ENCODE peak calls at places on chromosome 19, in five cellular contexts. One of them, this sample, is unnamed.
A peak's percentile ranks its signal among the peaks of the same experiment; 100 is the strongest.

GRCh38 chr19:47650695-47651094 is 41.8 kb downstream of the BICRA start:
- DNase-seq in cardiac fibroblast: no peak
- DNase-seq in lung: no peak
- DNase-seq in MM.1S: no peak
- DNase-seq in mammary epithelial cell: no peak
- DNase-seq in this sample: no peak

GRCh38 chr19:40365613-40366401 is 17.3 kb downstream of the PLD3 start:
- DNase-seq in MM.1S: peak; percentile 66
- DNase-seq in mammary epithelial cell: no peak
- DNase-seq in cardiac fibroblast: peak; percentile 84
- DNase-seq in lung: peak; percentile 78
- DNase-seq in this sample: peak; percentile 93

GRCh38 chr19:48533770-48534169 is 18.2 kb upstream of the SULT2B1 start:
- DNase-seq in MM.1S: no peak
- DNase-seq in lung: no peak
- DNase-seq in cardiac fibroblast: no peak
- DNase-seq in mammary epithelial cell: no peak
- DNase-seq in this sample: no peak

GRCh38 chr19:402786-403185 is 6.2 kb downstream of the C2CD4C start:
- DNase-seq in MM.1S: no peak
- DNase-seq in cardiac fibroblast: no peak
- DNase-seq in mammary epithelial cell: no peak
- DNase-seq in lung: no peak
- DNase-seq in this sample: no peak

GRCh38 chr19:45591004-45591637 is 6.5 kb upstream of the OPA3 start:
- DNase-seq in lung: peak; percentile 50
- DNase-seq in mammary epithelial cell: peak; percentile 34
- DNase-seq in cardiac fibroblast: no peak
- DNase-seq in MM.1S: peak; percentile 61
- DNase-seq in this sample: no peak

GRCh38 chr19:52494518-52494917 is 33.0 kb upstream of the ZNF808 start:
- DNase-seq in mammary epithelial cell: no peak
- DNase-seq in cardiac fibroblast: no peak
- DNase-seq in lung: no peak
- DNase-seq in MM.1S: no peak
- DNase-seq in this sample: no peak

GRCh38 chr19:39355253-39355652 is 13.0 kb downstream of the SAMD4B start:
- DNase-seq in MM.1S: no peak
- DNase-seq in mammary epithelial cell: no peak
- DNase-seq in lung: no peak
- DNase-seq in cardiac fibroblast: no peak
- DNase-seq in this sample: no peak

GRCh38 chr19:597406-598315 is 8.0 kb downstream of the HCN2 start:
- DNase-seq in MM.1S: no peak
- DNase-seq in mammary epithelial cell: no peak
- DNase-seq in lung: no peak
- DNase-seq in cardiac fibroblast: no peak
- DNase-seq in this sample: no peak

GRCh38 chr19:12665646-12666304 is 767 bp downstream of the MAN2B1 start:
- DNase-seq in lung: no peak
- DNase-seq in MM.1S: no peak
- DNase-seq in cardiac fibroblast: no peak
- DNase-seq in mammary epithelial cell: no peak
- DNase-seq in this sample: peak; percentile 31

GRCh38 chr19:49672131-49672919 is 4.7 kb upstream of the PRMT1 start:
- DNase-seq in lung: peak; percentile 81
- DNase-seq in cardiac fibroblast: peak; percentile 77
- DNase-seq in MM.1S: peak; percentile 80
- DNase-seq in mammary epithelial cell: peak; percentile 46
- DNase-seq in this sample: peak; percentile 91

GRCh38 chr19:49214701-49215100 is 57.1 kb downstream of the TRPM4 start:
- DNase-seq in cardiac fibroblast: no peak
- DNase-seq in mammary epithelial cell: no peak
- DNase-seq in lung: no peak
- DNase-seq in MM.1S: peak; percentile 92
- DNase-seq in this sample: no peak

GRCh38 chr19:12090807-12091206 is 26.3 kb downstream of the ZNF844 start:
- DNase-seq in mammary epithelial cell: peak; percentile 10
- DNase-seq in MM.1S: peak; percentile 14
- DNase-seq in cardiac fibroblast: peak; percentile 73
- DNase-seq in lung: peak; percentile 72
- DNase-seq in this sample: peak; percentile 81

GRCh38 chr19:44576843-44577565 is 36.4 kb upstream of the IGSF23 start:
- DNase-seq in lung: peak; percentile 45
- DNase-seq in mammary epithelial cell: peak; percentile 56
- DNase-seq in cardiac fibroblast: peak; percentile 37
- DNase-seq in MM.1S: peak; percentile 70
- DNase-seq in this sample: no peak

GRCh38 chr19:30363073-30363472 is 9.1 kb upstream of the ZNF536 start:
- DNase-seq in lung: no peak
- DNase-seq in mammary epithelial cell: no peak
- DNase-seq in MM.1S: no peak
- DNase-seq in cardiac fibroblast: no peak
- DNase-seq in this sample: no peak

GRCh38 chr19:18091217-18091608 is 4.5 kb upstream of the IL12RB1 start:
- DNase-seq in lung: peak; percentile 57
- DNase-seq in MM.1S: no peak
- DNase-seq in cardiac fibroblast: no peak
- DNase-seq in mammary epithelial cell: no peak
- DNase-seq in this sample: no peak

GRCh38 chr19:46288896-46289588 is 7.8 kb upstream of the HIF3A start:
- DNase-seq in MM.1S: no peak
- DNase-seq in cardiac fibroblast: peak; percentile 93
- DNase-seq in lung: peak; percentile 32
- DNase-seq in mammary epithelial cell: peak; percentile 94
- DNase-seq in this sample: peak; percentile 62

GRCh38 chr19:54517483-54517882 is 14.9 kb downstream of the LAIR2 start:
- DNase-seq in MM.1S: peak; percentile 68
- DNase-seq in cardiac fibroblast: peak; percentile 33
- DNase-seq in lung: peak; percentile 33
- DNase-seq in mammary epithelial cell: peak; percentile 27
- DNase-seq in this sample: peak; percentile 52

DNA sequence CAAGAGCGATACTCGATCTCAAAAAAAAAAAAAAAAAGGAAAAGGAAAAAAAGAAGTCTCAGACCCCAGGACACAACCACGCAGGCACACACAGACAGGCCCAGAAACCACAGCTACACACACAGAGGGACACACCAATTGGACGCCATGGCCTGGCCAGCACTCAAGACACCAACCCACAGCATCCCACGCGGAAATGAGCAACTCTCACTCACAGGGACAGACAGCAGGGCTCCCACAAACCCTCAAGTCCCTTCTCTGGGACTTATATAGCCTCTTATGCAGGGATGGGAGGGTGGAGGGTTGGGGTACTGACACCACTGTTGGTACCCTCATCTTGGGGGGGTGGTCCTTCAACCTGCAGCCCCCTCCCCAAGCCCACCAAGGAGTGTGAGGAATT is 5.9 kb downstream of the NOTCH3 start:
- DNase-seq in lung: no peak
- DNase-seq in mammary epithelial cell: peak; percentile 44
- DNase-seq in MM.1S: no peak
- DNase-seq in cardiac fibroblast: peak; percentile 48
- DNase-seq in this sample: no peak
- H3K4me3 ChIP-seq in lung: no peak overlapping the region
- H3K4me3 ChIP-seq in mammary epithelial cell: peak overlapping the region; percentile 32
- H3K4me3 ChIP-seq in MM.1S: no peak overlapping the region
- H3K4me3 ChIP-seq in cardiac fibroblast: peak overlapping the region; percentile 14
- H3K4me3 ChIP-seq in this sample: no peak overlapping the region

DNA sequence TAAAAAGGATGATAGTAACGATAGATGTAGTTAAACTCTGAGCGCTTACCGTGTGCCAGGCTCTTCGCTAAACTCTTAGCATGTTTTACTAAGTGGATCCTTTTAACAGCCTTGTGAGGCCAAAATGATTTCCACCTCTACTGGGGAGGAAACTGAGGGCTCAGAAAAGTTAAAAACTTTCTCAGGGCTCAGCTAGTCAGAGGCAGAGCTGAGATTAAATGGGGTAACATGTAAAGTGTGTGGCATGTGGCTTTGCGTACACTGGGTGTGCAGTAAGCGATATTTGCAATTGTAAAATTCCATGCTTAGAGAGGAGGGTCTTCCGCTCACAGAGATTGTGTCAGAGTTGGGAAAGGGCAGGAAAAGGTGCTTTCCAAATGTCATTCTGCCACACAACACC is 1.7 kb downstream of the U2AF2 start:
- DNase-seq in lung: no peak
- DNase-seq in cardiac fibroblast: no peak
- DNase-seq in MM.1S: no peak
- DNase-seq in mammary epithelial cell: no peak
- DNase-seq in this sample: no peak
- H3K4me3 ChIP-seq in lung: no peak overlapping the region
- H3K4me3 ChIP-seq in cardiac fibroblast: peak overlapping the region; percentile 90
- H3K4me3 ChIP-seq in MM.1S: peak overlapping the region; percentile 91
- H3K4me3 ChIP-seq in mammary epithelial cell: peak overlapping the region; percentile 94
- H3K4me3 ChIP-seq in this sample: peak overlapping the region; percentile 89

DNA sequence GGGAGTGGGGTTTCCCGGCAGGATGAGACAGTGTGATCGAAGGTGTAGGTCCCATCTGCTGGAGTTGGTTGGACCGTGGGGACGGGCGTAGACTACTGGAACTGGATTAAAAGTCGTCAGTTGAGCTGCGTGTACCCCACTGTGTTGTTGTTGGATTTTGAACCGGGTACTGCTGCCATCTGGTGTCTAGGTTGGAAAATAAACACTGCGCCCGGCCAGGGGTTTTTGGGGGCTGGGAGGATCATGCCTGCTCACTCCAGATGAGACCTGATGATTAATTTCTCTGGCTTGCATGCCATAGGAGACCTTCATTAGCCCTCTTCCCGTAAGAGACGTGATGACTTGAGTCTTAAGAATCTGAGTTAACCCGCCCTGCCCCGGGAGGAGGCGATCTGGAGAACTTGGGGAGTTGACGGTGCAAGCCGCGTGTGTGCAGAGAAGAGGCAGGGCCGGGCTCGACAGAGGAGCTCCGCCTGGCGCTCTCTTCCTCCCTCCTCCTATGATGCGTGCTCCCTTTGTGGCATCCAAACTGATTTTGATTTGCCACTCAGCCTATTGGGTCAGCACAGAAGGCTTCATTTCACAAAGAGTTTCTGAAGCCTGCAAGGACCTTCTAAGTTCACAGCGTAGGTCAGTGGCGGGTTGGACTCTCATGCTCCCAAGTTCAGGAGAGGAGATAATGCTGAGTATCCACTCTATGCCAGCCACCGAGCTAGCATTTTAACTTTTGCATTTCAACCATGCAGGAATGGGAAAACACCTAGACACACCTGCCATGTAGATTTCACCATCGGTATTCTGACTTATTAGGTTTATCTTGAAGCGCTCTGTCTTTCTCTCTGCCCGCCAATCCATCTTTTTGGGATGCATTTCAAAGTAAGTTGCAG is 2.7 kb downstream of the UHRF1 start:
- DNase-seq in cardiac fibroblast: peak; percentile 99
- DNase-seq in lung: peak; percentile 70
- DNase-seq in MM.1S: no peak
- DNase-seq in mammary epithelial cell: peak; percentile 99
- DNase-seq in this sample: peak; percentile 98
- H3K4me3 ChIP-seq in cardiac fibroblast: peak overlapping the region; percentile 66
- H3K4me3 ChIP-seq in lung: no peak overlapping the region
- H3K4me3 ChIP-seq in MM.1S: no peak overlapping the region
- H3K4me3 ChIP-seq in mammary epithelial cell: no peak overlapping the region
- H3K4me3 ChIP-seq in this sample: peak overlapping the region; percentile 80

GRCh38 chr19:50838239-50838638 is 4.9 kb upstream of the KLK15 start:
- DNase-seq in cardiac fibroblast: no peak
- DNase-seq in mammary epithelial cell: no peak
- DNase-seq in MM.1S: no peak
- DNase-seq in lung: no peak
- DNase-seq in this sample: no peak

GRCh38 chr19:50835785-50836542 is 2.6 kb upstream of the KLK15 start:
- DNase-seq in lung: peak; percentile 64
- DNase-seq in MM.1S: peak; percentile 32
- DNase-seq in mammary epithelial cell: peak; percentile 67
- DNase-seq in cardiac fibroblast: peak; percentile 58
- DNase-seq in this sample: peak; percentile 75

GRCh38 chr19:50835103-50835784 is 1.9 kb upstream of the KLK15 start:
- DNase-seq in lung: no peak
- DNase-seq in MM.1S: no peak
- DNase-seq in mammary epithelial cell: peak; percentile 11
- DNase-seq in cardiac fibroblast: no peak
- DNase-seq in this sample: no peak

GRCh38 chr19:50836543-50837195 is 3.3 kb upstream of the KLK15 start:
- DNase-seq in lung: no peak
- DNase-seq in mammary epithelial cell: no peak
- DNase-seq in MM.1S: no peak
- DNase-seq in cardiac fibroblast: no peak
- DNase-seq in this sample: no peak

DNA sequence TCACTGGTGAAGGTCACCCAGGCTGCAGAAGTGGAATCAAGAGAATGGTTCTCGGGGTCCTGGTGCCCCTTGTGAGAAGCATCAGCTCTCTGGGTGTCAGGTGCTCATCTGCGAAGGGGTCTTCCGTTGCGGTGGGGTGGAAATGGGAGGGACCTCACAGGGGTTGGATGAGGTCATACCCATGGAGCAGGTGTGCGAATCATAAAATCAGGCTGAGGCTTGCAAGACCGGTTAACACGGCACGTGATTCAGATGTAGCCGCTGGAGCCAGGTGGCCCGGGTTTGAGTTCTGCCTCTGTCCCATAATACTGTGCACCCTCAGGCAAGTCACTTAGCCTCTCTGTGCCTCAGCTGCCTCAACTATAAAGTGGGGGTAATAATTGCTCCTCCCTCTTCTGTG is 3.9 kb upstream of the KLK15 start:
- DNase-seq in mammary epithelial cell: peak; percentile 18
- DNase-seq in lung: no peak
- DNase-seq in MM.1S: no peak
- DNase-seq in cardiac fibroblast: no peak
- DNase-seq in this sample: no peak
- H3K4me3 ChIP-seq in mammary epithelial cell: no peak overlapping the region
- H3K4me3 ChIP-seq in lung: no peak overlapping the region
- H3K4me3 ChIP-seq in MM.1S: no peak overlapping the region
- H3K4me3 ChIP-seq in cardiac fibroblast: no peak overlapping the region
- H3K4me3 ChIP-seq in this sample: no peak overlapping the region

GRCh38 chr19:15256708-15257331 is 24.6 kb upstream of the EPHX3 start:
- DNase-seq in cardiac fibroblast: no peak
- DNase-seq in MM.1S: no peak
- DNase-seq in lung: no peak
- DNase-seq in mammary epithelial cell: no peak
- DNase-seq in this sample: no peak

GRCh38 chr19:15259900-15260299 is 27.7 kb upstream of the EPHX3 start:
- DNase-seq in cardiac fibroblast: no peak
- DNase-seq in MM.1S: no peak
- DNase-seq in lung: no peak
- DNase-seq in mammary epithelial cell: no peak
- DNase-seq in this sample: no peak

GRCh38 chr19:15255359-15255990 is 23.2 kb upstream of the EPHX3 start:
- DNase-seq in cardiac fibroblast: no peak
- DNase-seq in mammary epithelial cell: no peak
- DNase-seq in lung: no peak
- DNase-seq in MM.1S: no peak
- DNase-seq in this sample: no peak

GRCh38 chr19:15260939-15261338 is 28.7 kb upstream of the EPHX3 start:
- DNase-seq in lung: no peak
- DNase-seq in cardiac fibroblast: peak; percentile 32
- DNase-seq in mammary epithelial cell: no peak
- DNase-seq in MM.1S: no peak
- DNase-seq in this sample: peak; percentile 30

DNA sequence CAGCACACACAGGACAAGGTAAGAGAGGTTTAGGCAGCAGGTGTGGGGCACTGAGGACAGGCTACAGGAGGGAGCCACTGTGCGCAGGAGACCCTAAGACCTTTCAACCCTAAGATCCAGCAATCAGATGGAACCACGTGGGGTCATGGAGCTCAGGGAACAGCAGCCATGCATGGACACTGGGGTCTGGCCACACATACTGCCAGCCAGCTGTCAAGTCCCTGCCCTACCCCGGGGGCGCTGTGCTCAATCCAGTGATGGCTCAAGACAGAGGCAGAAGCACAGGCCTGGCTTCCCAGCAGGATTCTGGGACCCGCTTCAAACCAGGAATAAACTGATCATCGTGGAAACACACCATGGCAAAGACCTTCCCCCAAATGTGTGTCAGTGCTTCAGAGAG is 25.5 kb upstream of the EPHX3 start:
- DNase-seq in lung: no peak
- DNase-seq in mammary epithelial cell: no peak
- DNase-seq in MM.1S: no peak
- DNase-seq in cardiac fibroblast: no peak
- DNase-seq in this sample: no peak
- H3K4me3 ChIP-seq in lung: no peak overlapping the region
- H3K4me3 ChIP-seq in mammary epithelial cell: no peak overlapping the region
- H3K4me3 ChIP-seq in MM.1S: no peak overlapping the region
- H3K4me3 ChIP-seq in cardiac fibroblast: no peak overlapping the region
- H3K4me3 ChIP-seq in this sample: no peak overlapping the region

This sample was measured in adipocyte.